ENCODE peak calls at places on chromosomes 12 and 14, in seven cellular contexts. Z, E, N, V, Y, U and Q are unnamed samples.

GRCh38 chr14:63854330-63854729 is 1.5 kb downstream of the SYNE2 start:
- DNase-seq in U (no peak), E (no peak), N (no peak), V (no peak), Y (no peak), Z (peak), Q (no peak)

GRCh38 chr14:98138666-98139065 is 1133.3 kb downstream of the BCL11B start:
- DNase-seq in N (no peak), U (peak), Z (peak), E (no peak), V (no peak), Y (peak), Q (peak)

GRCh38 chr14:60183724-60184596 is 18.8 kb upstream of the DHRS7 start:
- DNase-seq in U (peak), N (peak), Y (peak), V (no peak), Z (peak), E (no peak), Q (peak)

GRCh38 chr14:70317091-70317968 is 42.2 kb downstream of the COX16 start:
- DNase-seq in U (no peak), Y (no peak), E (no peak), V (no peak), Z (peak), N (no peak), Q (no peak)

GRCh38 chr12:21552983-21553673 is 27.0 kb downstream of the SPX start:
- DNase-seq in Y (no peak), E (no peak), V (no peak), U (no peak), Z (no peak), N (no peak), Q (no peak)

GRCh38 chr12:94678396-94678795 is 28.0 kb upstream of the TMCC3 start:
- DNase-seq in U (no peak), V (no peak), N (no peak), Y (no peak), Z (no peak), E (no peak), Q (no peak)

GRCh38 chr12:130013771-130014484 is 110.1 kb upstream of the TMEM132D start:
- DNase-seq in Y (peak), N (no peak), U (peak), Z (peak), V (no peak), E (no peak), Q (no peak)

GRCh38 chr12:107398101-107398500 is 287.5 kb upstream of the PWP1 start:
- DNase-seq in Z (no peak), E (no peak), N (no peak), V (no peak), Y (no peak), U (no peak), Q (no peak)

GRCh38 chr12:76018111-76018510 is 13.5 kb downstream of the PHLDA1 start:
- DNase-seq in V (peak), N (peak), E (no peak), U (peak), Y (peak), Z (peak), Q (no peak)

GRCh38 chr12:116321913-116322312 is 44.4 kb upstream of the MED13L start:
- DNase-seq in N (no peak), Z (no peak), U (no peak), Y (no peak), V (no peak), E (no peak), Q (no peak)

GRCh38 chr12:94560416-94561221 is 89.7 kb downstream of the TMCC3 start:
- DNase-seq in Y (peak), U (no peak), N (peak), V (no peak), E (no peak), Z (peak), Q (no peak)

GRCh38 chr12:6074394-6074793 is 50.1 kb downstream of the VWF start:
- DNase-seq in E (no peak), U (no peak), N (no peak), Y (no peak), Z (no peak), V (no peak), Q (no peak)

GRCh38 chr14:46399049-46399448 is 252.5 kb downstream of the RPL10L start:
- DNase-seq in E (no peak), N (no peak), Y (no peak), Z (no peak), U (no peak), V (no peak), Q (no peak)

GRCh38 chr12:43758247-43758727 is 303 bp downstream of the PUS7L start:
- DNase-seq in Y (peak), V (no peak), U (no peak), Z (peak), N (peak), E (no peak), Q (peak)

GRCh38 chr14:70425349-70425748 is 8.5 kb upstream of the SYNJ2BP start:
- DNase-seq in E (no peak), U (no peak), Z (no peak), V (peak), Y (no peak), N (no peak), Q (peak)

GRCh38 chr12:108338915-108339657 is at the start of gene CMKLR1:
- DNase-seq in N (no peak), E (no peak), U (no peak), V (peak), Y (no peak), Z (peak), Q (no peak)

GRCh38 chr12:13573698-13574321 is 377.3 kb downstream of the EMP1 start:
- DNase-seq in N (peak), Z (no peak), E (no peak), V (no peak), U (peak), Y (peak), Q (no peak)

GRCh38 chr14:101593411-101594181 is 32.3 kb downstream of the DIO3 start:
- DNase-seq in Y (no peak), V (no peak), Z (no peak), U (no peak), E (no peak), N (no peak), Q (no peak)

GRCh38 chr14:96066976-96067375 is 27.8 kb downstream of the C14orf132 start:
- DNase-seq in Y (no peak), V (no peak), Z (no peak), E (no peak), N (no peak), U (no peak), Q (no peak)

GRCh38 chr14:100666403-100666802 is 60.3 kb upstream of the DLK1 start:
- DNase-seq in Y (no peak), V (no peak), U (no peak), N (no peak), Z (no peak), E (no peak), Q (no peak)

GRCh38 chr12:106226884-106227640 is 20.8 kb downstream of the CKAP4 start:
- DNase-seq in N (peak), V (no peak), U (peak), E (no peak), Z (peak), Y (peak), Q (no peak)

GRCh38 chr14:79924583-79924982 is 286.7 kb downstream of the DIO2 start:
- DNase-seq in Y (no peak), N (no peak), U (no peak), E (no peak), Z (no peak), V (no peak), Q (no peak)

GRCh38 chr14:41899416-41899815 is 292.7 kb downstream of the LRFN5 start:
- DNase-seq in N (peak), U (no peak), Z (no peak), V (no peak), Y (peak), E (no peak), Q (no peak)

GRCh38 chr14:53772936-53773335 is 183.7 kb downstream of the BMP4 start:
- DNase-seq in Z (no peak), N (no peak), U (no peak), Y (no peak), E (no peak), V (no peak), Q (no peak)

GRCh38 chr14:104879201-104879982 is 14.3 kb downstream of the CEP170B start:
- DNase-seq in U (no peak), V (no peak), E (no peak), Y (no peak), Z (no peak), N (no peak), Q (no peak)

GRCh38 chr12:1800646-1801284 is 19.6 kb upstream of the LRTM2 start:
- DNase-seq in Y (peak), U (peak), Z (peak), N (peak), E (peak), V (peak), Q (no peak)

GRCh38 chr12:6604254-6605029 is 2.7 kb downstream of the CHD4 start:
- DNase-seq in Z (no peak), Y (no peak), U (no peak), V (no peak), E (peak), N (no peak), Q (no peak)

GRCh38 chr14:59283380-59283779 is 94.9 kb downstream of the DAAM1 start:
- DNase-seq in Y (peak), E (no peak), V (no peak), N (peak), Z (no peak), U (no peak), Q (no peak)

GRCh38 chr12:90896164-90896563 is 58.8 kb downstream of the CCER1 start:
- DNase-seq in U (no peak), Z (no peak), N (peak), V (no peak), E (no peak), Y (peak), Q (no peak)

GRCh38 chr14:106686533-106686932 is 1160.2 kb downstream of the TMEM121 start:
- DNase-seq in V (no peak), Z (no peak), N (no peak), Y (no peak), E (no peak), U (no peak), Q (no peak)

GRCh38 chr14:95667251-95667693 is 19.0 kb upstream of the TCL1B start:
- DNase-seq in Y (no peak), N (no peak), E (no peak), Z (peak), V (no peak), U (no peak), Q (no peak)

GRCh38 chr14:76772300-76773187 is 11.3 kb downstream of the VASH1 start:
- DNase-seq in U (no peak), E (peak), V (peak), N (peak), Y (no peak), Z (peak), Q (no peak)

GRCh38 chr12:63915105-63915830 is 70.8 kb downstream of the SRGAP1 start:
- DNase-seq in Y (peak), N (peak), Z (no peak), E (no peak), V (no peak), U (peak), Q (no peak)

GRCh38 chr12:19704966-19705365 is 265.7 kb downstream of the AEBP2 start:
- DNase-seq in N (no peak), Y (no peak), Z (no peak), E (no peak), V (no peak), U (no peak), Q (no peak)

GRCh38 chr12:18552829-18553228 is 185.0 kb downstream of the PLCZ1 start:
- DNase-seq in V (no peak), Y (peak), N (no peak), E (no peak), Z (peak), U (no peak), Q (no peak)
- TF ChIP-seq CTCF in V (peak), Y (peak), N (peak), E (no peak), Z (peak), U (peak), Q (peak)

DNA sequence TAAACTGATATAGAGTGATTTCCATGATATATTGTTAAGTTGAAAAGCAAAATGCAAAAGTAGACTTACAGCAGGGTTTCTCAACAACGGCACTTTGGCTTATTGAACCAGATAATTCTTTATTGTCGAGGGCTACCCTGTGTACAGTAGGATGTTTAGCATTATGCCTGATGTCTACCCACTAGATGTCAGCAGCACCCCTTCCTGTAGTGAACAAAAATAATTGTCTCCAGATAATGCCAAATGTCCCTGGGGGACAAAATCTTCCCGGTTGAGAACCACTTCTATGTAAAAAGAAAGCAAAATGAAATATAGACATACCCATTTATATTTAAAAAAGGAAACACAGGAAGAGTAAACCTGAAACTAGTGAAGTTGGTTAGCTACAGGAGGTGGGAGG is 32.4 kb downstream of the ABCD2 start:
- DNase-seq in N (no peak), V (no peak), Z (no peak), U (peak), E (no peak), Y (peak), Q (no peak)
- H3K4me3 ChIP-seq in N (no peak), V (no peak), Z (no peak), U (no peak), E (no peak), Y (no peak), Q (no peak)

GRCh38 chr12:25119020-25119419 is 75.9 kb downstream of the DNAI7 start:
- DNase-seq in E (no peak), N (no peak), U (no peak), V (no peak), Z (no peak), Y (no peak), Q (no peak)
- TF ChIP-seq CTCF in E (no peak), N (no peak), U (no peak), V (no peak), Z (peak), Y (peak), Q (peak)

GRCh38 chr14:103333754-103334643 is at the start of gene EIF5:
- DNase-seq in V (peak), U (peak), E (peak), Z (peak), N (peak), Y (peak), Q (peak)

GRCh38 chr14:103332143-103332919 is 1.7 kb upstream of the EIF5 start:
- DNase-seq in N (no peak), U (peak), V (no peak), Z (peak), Y (no peak), E (no peak), Q (no peak)

GRCh38 chr14:103337794-103338193 is 3.8 kb downstream of the EIF5 start:
- DNase-seq in Y (no peak), E (no peak), U (no peak), Z (no peak), V (no peak), N (no peak), Q (no peak)

GRCh38 chr14:103336191-103336590 is 2.2 kb downstream of the EIF5 start:
- DNase-seq in E (peak), Z (no peak), N (no peak), V (no peak), Y (no peak), U (no peak), Q (no peak)

DNA sequence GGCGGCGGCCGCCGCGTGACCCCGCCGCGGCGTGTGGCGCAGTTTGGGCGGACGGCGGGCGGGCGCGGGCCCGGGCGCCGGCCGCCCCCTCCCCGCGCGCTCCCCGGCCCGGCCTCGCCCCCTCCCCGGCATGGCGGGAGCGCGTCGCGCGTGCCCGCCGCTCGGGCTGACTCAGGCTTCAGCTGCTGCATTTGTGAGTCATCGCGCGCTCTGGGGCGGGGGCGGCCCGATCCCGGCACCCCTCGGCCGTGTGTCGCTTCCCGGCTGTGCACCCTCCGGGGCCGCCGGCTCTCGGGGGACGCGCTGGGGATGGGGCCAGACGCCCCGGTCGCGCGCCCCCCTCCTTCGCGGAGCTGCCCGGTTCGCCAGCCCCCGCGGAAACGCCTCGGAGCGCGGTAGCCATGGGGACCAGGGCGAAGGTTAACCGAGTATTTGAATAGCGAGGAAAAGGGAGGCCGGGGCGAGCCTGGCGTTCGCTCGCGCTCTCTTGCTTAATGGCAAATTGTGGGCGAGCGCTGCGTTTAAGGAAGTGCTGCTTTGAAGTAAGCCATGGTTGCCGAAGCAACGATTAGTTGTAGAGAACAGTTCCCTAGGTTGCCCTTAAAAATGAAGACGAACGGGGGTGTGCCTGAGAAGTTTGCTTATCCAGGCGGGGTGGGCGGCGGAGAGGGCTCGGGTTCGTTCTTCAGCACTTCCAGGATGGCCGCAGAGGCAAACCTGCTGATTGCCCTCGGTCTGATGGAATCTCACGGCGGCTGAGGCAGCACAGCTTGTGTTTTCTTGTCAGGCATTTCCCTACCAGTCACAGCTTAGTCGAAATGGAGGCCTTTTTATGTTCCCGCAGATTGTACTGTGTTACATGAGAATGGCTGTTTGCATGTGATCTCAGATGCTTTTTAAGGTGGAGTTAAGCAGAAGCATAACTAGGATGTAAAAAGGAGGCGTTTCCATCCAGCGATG is 887 bp downstream of the EIF5 start:
- DNase-seq in Y (peak), V (peak), E (peak), N (peak), Z (peak), U (peak), Q (no peak)
- H3K4me3 ChIP-seq in Y (peak), V (peak), E (peak), N (peak), Z (peak), U (peak), Q (peak)

GRCh38 chr12:114314974-114315720 is 90.8 kb downstream of the TBX5 start:
- DNase-seq in U (no peak), Z (no peak), Y (no peak), E (no peak), V (no peak), N (no peak), Q (no peak)

GRCh38 chr12:114311966-114312365 is 94.0 kb downstream of the TBX5 start:
- DNase-seq in N (peak), Y (no peak), U (no peak), V (no peak), E (no peak), Z (no peak), Q (no peak)

GRCh38 chr12:114314403-114314802 is 91.5 kb downstream of the TBX5 start:
- DNase-seq in N (no peak), Z (no peak), E (no peak), Y (no peak), U (no peak), V (no peak), Q (no peak)

GRCh38 chr12:114316076-114316475 is 89.9 kb downstream of the TBX5 start:
- DNase-seq in V (peak), Z (no peak), Y (peak), E (no peak), N (peak), U (peak), Q (no peak)

GRCh38 chr12:114313910-114314309 is 92.0 kb downstream of the TBX5 start:
- DNase-seq in Y (no peak), N (no peak), Z (no peak), E (no peak), V (no peak), U (no peak), Q (no peak)
- TF ChIP-seq CTCF in Y (no peak), N (no peak), Z (peak), E (no peak), V (no peak), U (no peak), Q (no peak)

GRCh38 chr14:24941719-24942118 is 108.2 kb downstream of the STXBP6 start:
- DNase-seq in U (no peak), V (no peak), N (no peak), Y (no peak), E (no peak), Z (no peak), Q (no peak)

GRCh38 chr14:24943024-24943423 is 106.9 kb downstream of the STXBP6 start:
- DNase-seq in Y (no peak), E (no peak), N (no peak), V (peak), Z (peak), U (no peak), Q (no peak)

GRCh38 chr14:24948261-24948847 is 101.6 kb downstream of the STXBP6 start:
- DNase-seq in N (no peak), Z (peak), E (no peak), U (no peak), V (no peak), Y (no peak), Q (no peak)

GRCh38 chr14:24940213-24940783 is 109.6 kb downstream of the STXBP6 start:
- DNase-seq in E (no peak), U (no peak), N (no peak), Y (no peak), Z (no peak), V (no peak), Q (no peak)

DNA sequence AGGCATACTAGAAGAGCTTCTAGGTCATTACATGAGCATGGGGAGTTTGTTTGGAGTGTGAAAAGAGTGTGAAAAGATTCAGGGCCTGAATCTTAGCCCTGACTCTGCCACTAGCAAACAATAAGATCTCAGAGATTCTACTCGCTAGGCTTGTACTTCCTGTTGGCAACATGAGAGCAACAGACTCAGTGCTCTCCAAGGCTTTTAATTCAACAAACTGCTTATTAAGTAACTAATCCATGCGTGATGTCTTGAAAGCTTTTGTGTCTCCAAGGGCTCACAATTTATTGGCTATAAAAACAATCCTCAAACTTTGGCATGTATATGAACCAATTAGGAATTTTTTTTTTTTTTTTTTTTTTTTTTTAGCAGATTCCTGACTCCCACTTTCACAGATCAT is 105.1 kb downstream of the STXBP6 start:
- DNase-seq in Y (no peak), U (no peak), E (no peak), Z (no peak), N (no peak), V (no peak), Q (peak)
- H3K4me3 ChIP-seq in Y (no peak), U (no peak), E (no peak), Z (no peak), N (no peak), V (no peak), Q (no peak)